ENCODE peak calls at places on chromosomes 5 and 9, in four cellular contexts. One of them, this sample, is unnamed.

GRCh38 chr5:139764250-139764791 is 31.3 kb upstream of the PSD2 start:
- DNase-seq in lower lobe of right lung: no peak
- DNase-seq in cardiac muscle cell: no peak
- DNase-seq in fibroblast of gingiva: no peak
- DNase-seq in this sample: no peak

GRCh38 chr9:116372081-116372673 is 218.6 kb downstream of the PAPPA start:
- DNase-seq in fibroblast of gingiva: peak; percentile 72
- DNase-seq in cardiac muscle cell: peak; percentile 40
- DNase-seq in lower lobe of right lung: no peak
- DNase-seq in this sample: no peak

GRCh38 chr5:71873202-71873601 is 154.1 kb downstream of the CARTPT start:
- DNase-seq in fibroblast of gingiva: no peak
- DNase-seq in cardiac muscle cell: no peak
- DNase-seq in lower lobe of right lung: no peak
- DNase-seq in this sample: no peak

GRCh38 chr5:149411738-149412519 is 32.8 kb upstream of the IL17B start:
- DNase-seq in cardiac muscle cell: no peak
- DNase-seq in lower lobe of right lung: no peak
- DNase-seq in fibroblast of gingiva: no peak
- DNase-seq in this sample: no peak

GRCh38 chr9:129483467-129484324 is 137.2 kb downstream of the C9orf50 start:
- DNase-seq in cardiac muscle cell: peak; percentile 96
- DNase-seq in fibroblast of gingiva: peak; percentile 95
- DNase-seq in lower lobe of right lung: peak; percentile 85
- DNase-seq in this sample: no peak

GRCh38 chr5:151483176-151483575 is 35.8 kb downstream of the SLC36A1 start:
- DNase-seq in lower lobe of right lung: no peak
- DNase-seq in fibroblast of gingiva: peak; percentile 54
- DNase-seq in cardiac muscle cell: peak; percentile 54
- DNase-seq in this sample: peak; percentile 22

GRCh38 chr5:165321912-165322311 is 1816.5 kb downstream of the MAT2B start:
- DNase-seq in cardiac muscle cell: peak; percentile 57
- DNase-seq in lower lobe of right lung: no peak
- DNase-seq in fibroblast of gingiva: peak; percentile 29
- DNase-seq in this sample: no peak

GRCh38 chr9:5839572-5839902 is 6.6 kb upstream of the ERMP1 start:
- DNase-seq in lower lobe of right lung: no peak
- DNase-seq in cardiac muscle cell: no peak
- DNase-seq in fibroblast of gingiva: no peak
- DNase-seq in this sample: no peak

GRCh38 chr5:151679421-151680155 is 7.1 kb downstream of the SPARC start:
- DNase-seq in lower lobe of right lung: no peak
- DNase-seq in cardiac muscle cell: no peak
- DNase-seq in fibroblast of gingiva: no peak
- DNase-seq in this sample: no peak

GRCh38 chr9:89402695-89403427 is 84.6 kb downstream of the SECISBP2 start:
- DNase-seq in fibroblast of gingiva: no peak
- DNase-seq in cardiac muscle cell: no peak
- DNase-seq in lower lobe of right lung: no peak
- DNase-seq in this sample: no peak

GRCh38 chr5:37717613-37718431 is 122.0 kb downstream of the GDNF start:
- DNase-seq in fibroblast of gingiva: peak; percentile 44
- DNase-seq in lower lobe of right lung: peak; percentile 60
- DNase-seq in cardiac muscle cell: peak; percentile 93
- DNase-seq in this sample: no peak

GRCh38 chr9:79542735-79543504 is 28.8 kb upstream of the TLE4 start:
- DNase-seq in lower lobe of right lung: no peak
- DNase-seq in fibroblast of gingiva: no peak
- DNase-seq in cardiac muscle cell: no peak
- DNase-seq in this sample: no peak

GRCh38 chr5:124790261-124790894 is 43.9 kb upstream of the ZNF608 start:
- DNase-seq in cardiac muscle cell: peak; percentile 67
- DNase-seq in lower lobe of right lung: no peak
- DNase-seq in fibroblast of gingiva: no peak
- DNase-seq in this sample: no peak

GRCh38 chr9:759541-759940 is 82.0 kb upstream of the DMRT1 start:
- DNase-seq in cardiac muscle cell: no peak
- DNase-seq in fibroblast of gingiva: no peak
- DNase-seq in lower lobe of right lung: no peak
- DNase-seq in this sample: no peak

GRCh38 chr5:108295588-108296368 is 86.1 kb downstream of the FBXL17 start:
- DNase-seq in lower lobe of right lung: no peak
- DNase-seq in cardiac muscle cell: peak; percentile 53
- DNase-seq in fibroblast of gingiva: no peak
- DNase-seq in this sample: no peak

GRCh38 chr5:166433679-166434078 is 1857.8 kb upstream of the WWC1 start:
- DNase-seq in fibroblast of gingiva: no peak
- DNase-seq in lower lobe of right lung: no peak
- DNase-seq in cardiac muscle cell: no peak
- DNase-seq in this sample: no peak

GRCh38 chr9:93822229-93822628 is 132.9 kb downstream of the BARX1 start:
- DNase-seq in fibroblast of gingiva: no peak
- DNase-seq in lower lobe of right lung: no peak
- DNase-seq in cardiac muscle cell: no peak
- DNase-seq in this sample: no peak

GRCh38 chr9:95094002-95094401 is 223.5 kb downstream of the FANCC start:
- DNase-seq in cardiac muscle cell: no peak
- DNase-seq in fibroblast of gingiva: no peak
- DNase-seq in lower lobe of right lung: no peak
- DNase-seq in this sample: no peak